ENCODE peak calls at places on chromosome 2, in eight cellular contexts. One of them, this sample, is unnamed.

GRCh38 chr2:36675579-36675978 is 20.9 kb upstream of the VIT start:
- DNase-seq in Peyer's patch: no peak
- DNase-seq in GM12891: no peak
- DNase-seq in NB4: no peak
- DNase-seq in IMR-90: no peak
- DNase-seq in right lobe of liver: no peak
- DNase-seq in ovary: no peak
- DNase-seq in heart left ventricle: no peak
- DNase-seq in this sample: no peak

GRCh38 chr2:444937-445884 is 157.3 kb upstream of the ALKAL2 start:
- DNase-seq in Peyer's patch: no peak
- DNase-seq in GM12891: no peak
- DNase-seq in NB4: no peak
- DNase-seq in IMR-90: no peak
- DNase-seq in right lobe of liver: no peak
- DNase-seq in ovary: no peak
- DNase-seq in heart left ventricle: no peak
- DNase-seq in this sample: no peak

GRCh38 chr2:189927823-189928222 is 134.7 kb downstream of the MSTN start:
- DNase-seq in Peyer's patch: no peak
- DNase-seq in GM12891: no peak
- DNase-seq in NB4: no peak
- DNase-seq in IMR-90: peak
- DNase-seq in right lobe of liver: no peak
- DNase-seq in ovary: no peak
- DNase-seq in heart left ventricle: no peak
- DNase-seq in this sample: no peak

GRCh38 chr2:188580738-188581137 is 289.1 kb downstream of the GULP1 start:
- DNase-seq in Peyer's patch: no peak
- DNase-seq in GM12891: no peak
- DNase-seq in NB4: no peak
- DNase-seq in IMR-90: no peak
- DNase-seq in right lobe of liver: no peak
- DNase-seq in ovary: no peak
- DNase-seq in heart left ventricle: no peak
- DNase-seq in this sample: no peak

GRCh38 chr2:109225170-109225775 is 96.3 kb downstream of the SH3RF3 start:
- DNase-seq in Peyer's patch: no peak
- DNase-seq in GM12891: no peak
- DNase-seq in NB4: no peak
- DNase-seq in IMR-90: no peak
- DNase-seq in right lobe of liver: no peak
- DNase-seq in ovary: no peak
- DNase-seq in heart left ventricle: no peak
- DNase-seq in this sample: no peak

GRCh38 chr2:61356958-61357350 is 113.9 kb downstream of the USP34 start:
- DNase-seq in Peyer's patch: no peak
- DNase-seq in GM12891: no peak
- DNase-seq in NB4: no peak
- DNase-seq in IMR-90: peak
- DNase-seq in right lobe of liver: no peak
- DNase-seq in ovary: no peak
- DNase-seq in heart left ventricle: no peak
- DNase-seq in this sample: no peak

GRCh38 chr2:66555076-66555475 is 120.2 kb downstream of the MEIS1 start:
- DNase-seq in Peyer's patch: no peak
- DNase-seq in GM12891: no peak
- DNase-seq in NB4: no peak
- DNase-seq in IMR-90: peak
- DNase-seq in right lobe of liver: no peak
- DNase-seq in ovary: no peak
- DNase-seq in heart left ventricle: no peak
- DNase-seq in this sample: no peak

GRCh38 chr2:96167407-96168013 is 22.3 kb upstream of the DUSP2 start:
- DNase-seq in Peyer's patch: no peak
- DNase-seq in GM12891: no peak
- DNase-seq in NB4: no peak
- DNase-seq in IMR-90: no peak
- DNase-seq in right lobe of liver: no peak
- DNase-seq in ovary: no peak
- DNase-seq in heart left ventricle: no peak
- DNase-seq in this sample: no peak

GRCh38 chr2:237885931-237886701 is 26.7 kb downstream of the RAMP1 start:
- DNase-seq in Peyer's patch: peak
- DNase-seq in GM12891: no peak
- DNase-seq in NB4: no peak
- DNase-seq in IMR-90: no peak
- DNase-seq in right lobe of liver: no peak
- DNase-seq in ovary: peak
- DNase-seq in heart left ventricle: peak
- DNase-seq in this sample: no peak

GRCh38 chr2:223884399-223884798 is 47.0 kb upstream of the AP1S3 start:
- DNase-seq in Peyer's patch: no peak
- DNase-seq in GM12891: peak
- DNase-seq in NB4: no peak
- DNase-seq in IMR-90: peak
- DNase-seq in right lobe of liver: no peak
- DNase-seq in ovary: no peak
- DNase-seq in heart left ventricle: no peak
- DNase-seq in this sample: no peak

GRCh38 chr2:70121627-70122372 is 34.5 kb downstream of the PCBP1 start:
- DNase-seq in Peyer's patch: no peak
- DNase-seq in GM12891: no peak
- DNase-seq in NB4: no peak
- DNase-seq in IMR-90: no peak
- DNase-seq in right lobe of liver: peak
- DNase-seq in ovary: no peak
- DNase-seq in heart left ventricle: no peak
- DNase-seq in this sample: no peak
- TF ChIP-seq POLR2A in Peyer's patch: no peak
- TF ChIP-seq POLR2A in GM12891: no peak
- TF ChIP-seq POLR2A in NB4: no peak
- TF ChIP-seq POLR2A in IMR-90: no peak
- TF ChIP-seq POLR2A in right lobe of liver: no peak
- TF ChIP-seq POLR2A in ovary: no peak
- TF ChIP-seq POLR2A in heart left ventricle: no peak
- TF ChIP-seq POLR2A in this sample: no peak

DNA sequence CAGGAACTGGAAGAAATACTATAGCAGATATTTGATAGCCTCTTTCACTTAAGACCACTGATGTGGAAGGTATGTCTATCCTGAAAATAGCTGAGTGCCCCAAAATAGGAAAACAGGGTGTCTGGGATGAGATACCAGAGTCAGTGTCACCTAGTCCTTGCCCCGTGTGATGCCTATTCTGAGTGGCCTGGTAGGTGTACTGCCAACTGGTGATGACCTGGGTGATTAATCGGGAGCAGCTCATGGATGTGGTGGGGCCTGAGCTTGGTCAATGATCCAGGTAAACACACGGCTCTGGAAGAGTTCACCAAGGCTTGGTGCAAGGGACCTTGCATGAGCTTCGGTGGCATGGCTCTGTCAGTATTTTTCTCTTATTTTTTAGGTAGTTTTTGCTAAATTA is 95.2 kb downstream of the TANC1 start:
- DNase-seq in Peyer's patch: no peak
- DNase-seq in GM12891: no peak
- DNase-seq in NB4: no peak
- DNase-seq in IMR-90: no peak
- DNase-seq in right lobe of liver: no peak
- DNase-seq in ovary: no peak
- DNase-seq in heart left ventricle: no peak
- DNase-seq in this sample: no peak
- TF ChIP-seq POLR2A in Peyer's patch: no peak
- TF ChIP-seq POLR2A in GM12891: no peak
- TF ChIP-seq POLR2A in NB4: no peak
- TF ChIP-seq POLR2A in IMR-90: no peak
- TF ChIP-seq POLR2A in right lobe of liver: no peak
- TF ChIP-seq POLR2A in ovary: no peak
- TF ChIP-seq POLR2A in heart left ventricle: no peak
- TF ChIP-seq POLR2A in this sample: no peak

GRCh38 chr2:12717988-12718661 is 1.4 kb downstream of the TRIB2 start:
- DNase-seq in Peyer's patch: no peak
- DNase-seq in GM12891: no peak
- DNase-seq in NB4: peak
- DNase-seq in IMR-90: peak
- DNase-seq in right lobe of liver: peak
- DNase-seq in ovary: peak
- DNase-seq in heart left ventricle: no peak
- DNase-seq in this sample: no peak

GRCh38 chr2:12715258-12715865 is 1.4 kb upstream of the TRIB2 start:
- DNase-seq in Peyer's patch: no peak
- DNase-seq in GM12891: no peak
- DNase-seq in NB4: no peak
- DNase-seq in IMR-90: no peak
- DNase-seq in right lobe of liver: no peak
- DNase-seq in ovary: no peak
- DNase-seq in heart left ventricle: no peak
- DNase-seq in this sample: no peak

GRCh38 chr2:12715878-12716249 is 872 bp upstream of the TRIB2 start:
- DNase-seq in Peyer's patch: peak
- DNase-seq in GM12891: peak
- DNase-seq in NB4: peak
- DNase-seq in IMR-90: peak
- DNase-seq in right lobe of liver: peak
- DNase-seq in ovary: peak
- DNase-seq in heart left ventricle: peak
- DNase-seq in this sample: peak

GRCh38 chr2:12717191-12717987 is 653 bp downstream of the TRIB2 start:
- DNase-seq in Peyer's patch: peak
- DNase-seq in GM12891: peak
- DNase-seq in NB4: peak
- DNase-seq in IMR-90: peak
- DNase-seq in right lobe of liver: peak
- DNase-seq in ovary: peak
- DNase-seq in heart left ventricle: peak
- DNase-seq in this sample: peak

DNA sequence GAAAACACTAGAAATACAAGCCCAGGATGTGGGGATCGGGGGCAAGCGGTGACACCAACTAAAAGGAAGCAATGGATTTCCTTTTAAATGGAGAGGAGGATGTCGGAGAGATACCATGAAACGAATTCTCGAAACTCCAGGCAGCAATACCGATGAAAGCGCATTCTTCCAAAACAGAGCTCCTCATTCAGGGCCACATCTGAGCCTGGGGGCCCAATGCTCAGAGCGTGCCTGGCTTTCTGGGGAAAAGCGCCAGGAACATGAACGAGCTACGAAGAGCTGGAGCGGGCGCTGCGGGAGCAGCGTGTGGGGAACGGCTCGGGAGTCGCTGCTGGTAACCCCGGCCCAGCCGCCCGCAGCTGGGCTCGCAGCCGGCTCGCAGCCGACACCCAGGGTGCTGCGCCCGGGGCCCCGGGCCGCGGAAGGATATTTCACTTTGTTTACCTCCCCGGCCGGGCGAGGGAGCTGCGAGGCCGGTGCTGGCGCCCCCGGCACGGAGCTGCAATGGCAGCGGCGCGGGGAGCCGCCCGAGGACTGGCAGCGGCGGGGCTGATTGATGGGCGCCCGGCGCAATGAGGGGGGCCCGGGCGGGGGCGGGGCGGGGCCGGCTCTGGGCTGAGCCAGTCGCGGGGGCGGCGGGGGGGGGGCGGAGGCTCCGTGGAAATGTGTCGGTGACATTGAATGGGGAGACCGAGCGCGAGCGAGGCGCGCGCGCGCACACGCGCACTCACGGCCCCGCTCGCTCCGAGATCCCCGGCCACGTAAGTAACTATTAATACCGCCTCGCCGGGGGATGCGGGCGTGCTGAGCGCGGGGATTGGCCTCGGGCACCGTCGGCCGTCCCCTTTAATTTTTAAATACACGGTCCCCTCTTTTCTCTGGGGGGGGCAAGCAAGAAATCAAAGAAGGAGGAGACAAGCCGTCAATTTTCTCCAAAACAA is at the start of gene TRIB2:
- DNase-seq in Peyer's patch: peak
- DNase-seq in GM12891: peak
- DNase-seq in NB4: peak
- DNase-seq in IMR-90: peak
- DNase-seq in right lobe of liver: peak
- DNase-seq in ovary: peak
- DNase-seq in heart left ventricle: peak
- DNase-seq in this sample: peak
- TF ChIP-seq POLR2A in Peyer's patch: peak
- TF ChIP-seq POLR2A in GM12891: no peak
- TF ChIP-seq POLR2A in NB4: peak
- TF ChIP-seq POLR2A in IMR-90: peak
- TF ChIP-seq POLR2A in right lobe of liver: peak
- TF ChIP-seq POLR2A in ovary: peak
- TF ChIP-seq POLR2A in heart left ventricle: peak
- TF ChIP-seq POLR2A in this sample: no peak

GRCh38 chr2:15643791-15644588 is 52.3 kb downstream of the DDX1 start:
- DNase-seq in Peyer's patch: no peak
- DNase-seq in GM12891: no peak
- DNase-seq in NB4: no peak
- DNase-seq in IMR-90: no peak
- DNase-seq in right lobe of liver: no peak
- DNase-seq in ovary: no peak
- DNase-seq in heart left ventricle: no peak
- DNase-seq in this sample: no peak

GRCh38 chr2:15647622-15648590 is 56.2 kb downstream of the DDX1 start:
- DNase-seq in Peyer's patch: no peak
- DNase-seq in GM12891: no peak
- DNase-seq in NB4: no peak
- DNase-seq in IMR-90: no peak
- DNase-seq in right lobe of liver: no peak
- DNase-seq in ovary: no peak
- DNase-seq in heart left ventricle: no peak
- DNase-seq in this sample: no peak

GRCh38 chr2:15645300-15645699 is 53.6 kb downstream of the DDX1 start:
- DNase-seq in Peyer's patch: no peak
- DNase-seq in GM12891: no peak
- DNase-seq in NB4: no peak
- DNase-seq in IMR-90: no peak
- DNase-seq in right lobe of liver: no peak
- DNase-seq in ovary: no peak
- DNase-seq in heart left ventricle: no peak
- DNase-seq in this sample: no peak

GRCh38 chr2:15646661-15647060 is 55.0 kb downstream of the DDX1 start:
- DNase-seq in Peyer's patch: no peak
- DNase-seq in GM12891: no peak
- DNase-seq in NB4: no peak
- DNase-seq in IMR-90: no peak
- DNase-seq in right lobe of liver: no peak
- DNase-seq in ovary: no peak
- DNase-seq in heart left ventricle: no peak
- DNase-seq in this sample: no peak

DNA sequence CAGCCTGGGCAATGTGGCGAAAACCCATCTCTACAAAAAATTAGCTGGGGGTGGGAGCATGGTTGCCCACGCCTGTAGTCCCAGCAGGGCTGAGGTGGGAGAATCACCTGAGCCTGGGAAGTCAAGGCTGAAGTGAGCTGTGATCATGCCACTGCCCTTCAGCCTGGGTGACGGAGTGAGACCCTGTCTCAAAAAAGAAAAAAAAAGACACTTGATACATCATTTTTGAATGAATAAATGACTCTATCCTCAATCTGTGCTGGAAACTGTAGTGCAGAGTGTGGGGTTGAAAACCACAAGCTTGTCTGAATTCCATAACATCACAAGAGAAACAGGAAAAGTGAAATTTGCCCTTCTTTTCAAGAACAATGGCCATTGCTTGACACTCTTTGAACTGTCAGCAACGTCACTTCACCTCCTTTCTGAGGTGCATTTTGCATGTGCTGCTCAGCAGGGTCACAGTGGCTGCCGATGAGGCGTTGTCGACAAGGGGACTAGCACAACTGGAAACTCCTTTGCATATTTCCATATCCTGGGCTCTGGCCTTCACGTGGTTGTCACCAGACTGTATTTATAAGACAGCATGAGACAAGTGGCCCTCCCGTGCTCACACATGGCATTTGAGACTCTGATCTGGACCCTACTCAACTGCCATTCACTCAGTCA is 54.2 kb downstream of the DDX1 start:
- DNase-seq in Peyer's patch: no peak
- DNase-seq in GM12891: no peak
- DNase-seq in NB4: no peak
- DNase-seq in IMR-90: no peak
- DNase-seq in right lobe of liver: no peak
- DNase-seq in ovary: no peak
- DNase-seq in heart left ventricle: no peak
- DNase-seq in this sample: no peak
- TF ChIP-seq POLR2A in Peyer's patch: no peak
- TF ChIP-seq POLR2A in GM12891: no peak
- TF ChIP-seq POLR2A in NB4: no peak
- TF ChIP-seq POLR2A in IMR-90: no peak
- TF ChIP-seq POLR2A in right lobe of liver: no peak
- TF ChIP-seq POLR2A in ovary: no peak
- TF ChIP-seq POLR2A in heart left ventricle: no peak
- TF ChIP-seq POLR2A in this sample: no peak